ENCODE peak calls at places on chromosomes 6 and 20, in four cellular contexts. D is A549, X is cardiac muscle cell, E is ascending aorta. V is an unnamed sample.

GRCh38 chr6:3186974-3187382 is 29.6 kb upstream of the TUBB2A start:
- DNase-seq in X (no peak), E (no peak), D (no peak), V (no peak)

GRCh38 chr6:31718294-31718693 is 3.1 kb downstream of the LY6G6D start:
- DNase-seq in X (no peak), E (no peak), D (no peak), V (no peak)

GRCh38 chr6:21953831-21954801 is 342.7 kb downstream of the PRL start:
- DNase-seq in D (no peak), X (peak; percentile 62), E (no peak), V (no peak)

GRCh38 chr20:58094698-58095097 is 133.8 kb downstream of the ANKRD60 start:
- DNase-seq in X (no peak), D (no peak), E (peak; percentile 25), V (no peak)

GRCh38 chr20:1263853-1264252 is 2.2 kb upstream of the SNPH start:
- DNase-seq in E (no peak), D (no peak), X (no peak), V (no peak)

GRCh38 chr20:4011226-4011975 is 4.0 kb downstream of the RNF24 start:
- DNase-seq in X (no peak), D (no peak), E (no peak), V (no peak)

GRCh38 chr6:154164397-154164796 is 125.4 kb downstream of the OPRM1 start:
- DNase-seq in E (peak; percentile 84), D (no peak), X (no peak), V (peak; percentile 61)

GRCh38 chr6:56795852-56796532 is 153.3 kb upstream of the DST start:
- DNase-seq in E (no peak), D (peak; percentile 12), X (no peak), V (no peak)

GRCh38 chr6:71107935-71108420 is 151.1 kb upstream of the B3GAT2 start:
- DNase-seq in E (no peak), X (peak; percentile 59), D (no peak), V (no peak)

GRCh38 chr20:32189691-32190607 is 17.6 kb downstream of the PLAGL2 start:
- DNase-seq in D (no peak), X (peak; percentile 70), E (no peak), V (peak; percentile 72)

GRCh38 chr20:39778847-39779641 is 816.9 kb downstream of the DHX35 start:
- DNase-seq in E (no peak), D (no peak), X (no peak), V (no peak)

GRCh38 chr20:23995905-23996666 is 7.5 kb upstream of the GGTLC1 start:
- DNase-seq in D (no peak), E (no peak), X (peak; percentile 80), V (no peak)

GRCh38 chr20:11235058-11235457 is 561.3 kb upstream of the JAG1 start:
- DNase-seq in D (no peak), X (no peak), E (no peak), V (no peak)

GRCh38 chr20:925516-925915 is 9.4 kb upstream of the ANGPT4 start:
- DNase-seq in X (no peak), D (no peak), E (no peak), V (no peak)

GRCh38 chr6:80357674-80358073 is 251.2 kb downstream of the BCKDHB start:
- DNase-seq in D (no peak), X (no peak), E (no peak), V (no peak)

GRCh38 chr20:2820896-2821869 is 5.0 kb downstream of the TMEM239 start:
- DNase-seq in E (peak; percentile 54), D (no peak), X (no peak), V (no peak)

GRCh38 chr6:89536230-89536629 is 102.3 kb downstream of the LYRM2 start:
- DNase-seq in D (no peak), X (no peak), E (no peak), V (no peak)

GRCh38 chr6:154112181-154112809 is 73.3 kb downstream of the OPRM1 start:
- DNase-seq in D (no peak), X (no peak), E (no peak), V (no peak)

GRCh38 chr6:27836783-27837635 is 75.2 kb downstream of the OR2B2 start:
- DNase-seq in E (peak; percentile 77), D (no peak), X (peak; percentile 83), V (peak; percentile 52)

GRCh38 chr6:122052501-122052900 is 347.0 kb upstream of the HSF2 start:
- DNase-seq in E (no peak), X (no peak), D (no peak), V (no peak)

GRCh38 chr20:16554766-16555543 is 18.3 kb downstream of the KIF16B start:
- DNase-seq in D (no peak), X (no peak), E (no peak), V (no peak)

GRCh38 chr6:157381631-157382621 is 936 bp downstream of the ZDHHC14 start:
- DNase-seq in D (peak; percentile 28), E (peak; percentile 81), X (peak; percentile 60), V (peak; percentile 73)

GRCh38 chr6:139390447-139390846 is 16.0 kb upstream of the CITED2 start:
- DNase-seq in E (no peak), D (no peak), X (no peak), V (no peak)

GRCh38 chr6:132797975-132798819 is at the start of gene SLC18B1:
- DNase-seq in D (no peak), E (peak; percentile 71), X (peak; percentile 69), V (peak; percentile 78)

GRCh38 chr6:126716012-126716411 is 376.1 kb downstream of the CENPW start:
- DNase-seq in X (no peak), E (no peak), D (no peak), V (no peak)

GRCh38 chr6:33983109-33983475 is 162.8 kb downstream of the GRM4 start:
- DNase-seq in E (no peak), X (no peak), D (peak; percentile 35), V (peak; percentile 63)

GRCh38 chr20:37999526-38000263 is 33.6 kb downstream of the TTI1 start:
- DNase-seq in D (no peak), X (no peak), E (no peak), V (no peak)
- TF ChIP-seq CTCF in D (no peak), X (no peak), E (no peak), V (no peak)

GRCh38 chr20:55953201-55953600 is 52.1 kb downstream of the CBLN4 start:
- DNase-seq in D (no peak), E (no peak), X (no peak), V (no peak)
- H3K9me3 ChIP-seq in D (no peaks in the 10 kb centered on the region), E (no peaks in the 10 kb centered on the region), X (peaks cover under 1% of the 10 kb centered on the region), V (no peaks in the 10 kb centered on the region)

DNA sequence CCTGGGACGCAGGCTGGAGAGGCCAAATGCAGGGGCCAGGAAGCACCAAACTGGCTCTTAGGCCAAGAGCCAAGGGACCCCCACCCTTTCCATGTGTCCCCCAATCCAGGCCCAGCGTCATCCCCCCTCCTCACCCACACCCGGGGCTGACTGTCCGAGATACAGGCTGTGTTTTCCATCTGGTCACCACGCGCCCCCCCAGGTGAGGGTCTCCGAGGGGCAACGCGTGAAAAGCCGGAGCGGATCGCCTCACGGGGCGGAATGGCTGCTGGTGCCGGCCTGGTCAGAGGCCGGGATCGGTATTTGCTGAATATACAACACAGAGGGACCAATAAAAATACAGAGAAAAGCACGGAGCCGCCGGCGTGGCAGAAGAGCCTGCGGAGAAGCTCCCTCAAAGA is 5.2 kb upstream of the ABHD16B start:
- DNase-seq in D (no peak), E (no peak), X (no peak), V (no peak)
- H3K4me3 ChIP-seq in D (no peak overlapping the region), E (no peak overlapping the region), X (no peak overlapping the region), V (no peak overlapping the region)

DNA sequence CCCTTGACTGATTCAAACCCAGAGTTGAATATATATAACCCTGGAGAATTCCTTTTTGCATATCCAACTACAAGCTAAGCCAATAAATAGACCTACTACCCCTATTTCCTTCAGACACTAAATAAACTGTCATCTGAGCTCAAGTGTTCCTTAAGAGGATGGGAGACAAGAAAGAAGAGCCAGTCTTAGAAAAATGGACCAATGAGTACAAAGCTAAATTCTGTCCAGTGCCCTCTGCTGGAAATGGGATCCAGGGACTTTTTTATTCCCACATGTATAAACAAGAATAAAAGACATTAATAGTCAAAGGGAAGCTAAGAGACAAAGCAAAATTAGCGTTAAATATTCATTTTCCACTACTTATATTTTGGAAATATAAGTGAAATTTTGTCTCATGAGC is 4.8 kb downstream of the PPP1R10 start:
- DNase-seq in D (no peak), X (no peak), E (no peak), V (no peak)
- TF ChIP-seq CTCF in D (no peak), X (peak; percentile 45), E (peak; percentile 21), V (no peak)

DNA sequence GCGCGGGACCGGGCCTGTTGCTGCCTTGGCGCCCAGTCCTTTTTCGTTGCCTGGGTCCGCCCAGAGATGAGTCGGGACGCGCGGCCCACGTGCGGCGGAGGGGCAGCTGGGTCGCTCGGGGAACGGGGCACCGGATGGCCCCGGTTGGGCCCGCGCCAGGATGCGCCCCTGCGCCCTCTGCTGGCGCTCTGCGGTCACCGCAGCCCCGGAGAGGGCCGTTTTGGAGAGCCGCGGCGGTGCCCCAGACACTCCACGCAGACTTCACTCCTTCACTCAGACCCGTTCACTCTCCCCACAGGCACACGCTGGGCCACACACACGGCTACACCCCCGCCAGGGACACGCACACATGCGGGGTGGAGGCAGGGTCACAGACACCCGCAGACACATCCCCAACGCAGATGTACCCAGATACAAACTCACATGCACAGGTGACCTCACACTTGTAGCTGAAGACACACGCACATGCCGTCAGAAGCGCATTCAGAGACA is 38.8 kb downstream of the SRC start:
- DNase-seq in X (peak; percentile 74), E (peak; percentile 83), D (peak; percentile 47), V (peak; percentile 38)
- H3K9me3 ChIP-seq in X (no peaks in the 10 kb centered on the region), E (no peaks in the 10 kb centered on the region), D (no peaks in the 10 kb centered on the region), V (no peaks in the 10 kb centered on the region)

V was measured in tibial artery.